ENCODE peak calls at places on chromosomes 11 and 22, in seven cellular contexts. N, L, D, V, H, C and Z are unnamed samples.

GRCh38 chr22:41841085-41841712 is 8.3 kb downstream of the SREBF2 start:
- DNase-seq in L (no peak), C (no peak), V (no peak), H (no peak), D (no peak), N (no peak), Z (no peak)

GRCh38 chr22:22997262-22997898 is 72.9 kb upstream of the GNAZ start:
- DNase-seq in H (no peak), C (no peak), L (no peak), D (no peak), N (no peak), V (no peak), Z (no peak)

GRCh38 chr22:38843201-38843715 is 570 bp downstream of the NPTXR start:
- DNase-seq in H (peak), L (peak), N (peak), V (peak), C (peak), D (no peak), Z (peak)

GRCh38 chr11:109039611-109040010 is 374.7 kb downstream of the DDX10 start:
- DNase-seq in V (no peak), D (no peak), H (no peak), L (no peak), N (no peak), C (no peak), Z (no peak)

GRCh38 chr22:38467904-38468760 is at the start of gene KDELR3:
- DNase-seq in L (peak), C (peak), V (peak), D (no peak), N (peak), H (peak), Z (peak)

GRCh38 chr22:29719894-29720645 is at the start of gene CABP7:
- DNase-seq in N (no peak), H (no peak), D (no peak), C (no peak), V (no peak), L (no peak), Z (no peak)

GRCh38 chr11:119189393-119189792 is 4.1 kb downstream of the NHERF4 start:
- DNase-seq in V (no peak), L (no peak), N (no peak), C (no peak), H (no peak), D (no peak), Z (no peak)

GRCh38 chr11:18650353-18650752 is 16.2 kb upstream of the SPTY2D1 start:
- DNase-seq in C (no peak), L (no peak), D (no peak), V (no peak), N (no peak), H (no peak), Z (no peak)

GRCh38 chr11:115784796-115785521 is 280.7 kb upstream of the CADM1 start:
- DNase-seq in L (no peak), C (no peak), D (no peak), H (no peak), N (peak), V (no peak), Z (no peak)

GRCh38 chr11:71153005-71153395 is 99.4 kb downstream of the SHANK2 start:
- DNase-seq in D (no peak), C (no peak), V (peak), L (no peak), N (no peak), H (peak), Z (peak)

GRCh38 chr22:25159028-25159427 is 40.6 kb upstream of the CRYBB3 start:
- DNase-seq in C (peak), L (no peak), D (peak), V (peak), N (no peak), H (no peak), Z (no peak)

GRCh38 chr22:44026630-44027511 is 2.8 kb downstream of the PARVB start:
- DNase-seq in L (no peak), V (peak), H (no peak), D (peak), N (peak), C (no peak), Z (no peak)

GRCh38 chr11:44952500-44953260 is 2.0 kb upstream of the TP53I11 start:
- DNase-seq in V (no peak), H (no peak), L (no peak), N (no peak), D (no peak), C (no peak), Z (no peak)

GRCh38 chr11:21888814-21889213 is 304.1 kb upstream of the ANO5 start:
- DNase-seq in V (no peak), N (no peak), L (no peak), H (no peak), D (no peak), C (no peak), Z (peak)

GRCh38 chr11:61041755-61042518 is 60.4 kb upstream of the CD5 start:
- DNase-seq in N (peak), L (no peak), C (no peak), H (no peak), D (no peak), V (no peak), Z (no peak)

GRCh38 chr11:62547691-62548281 is 1.2 kb upstream of the AHNAK start:
- DNase-seq in D (no peak), N (peak), V (no peak), C (no peak), H (peak), L (no peak), Z (no peak)

GRCh38 chr11:16745950-16746349 is 7.5 kb downstream of the C11orf58 start:
- DNase-seq in N (no peak), H (no peak), L (no peak), V (no peak), C (no peak), D (no peak), Z (no peak)

GRCh38 chr11:61091373-61092279 is 10.7 kb upstream of the CD5 start:
- DNase-seq in C (no peak), D (no peak), N (no peak), V (peak), H (no peak), L (no peak), Z (peak)

GRCh38 chr22:44848791-44849410 is 96.5 kb downstream of the ARHGAP8 start:
- DNase-seq in H (no peak), V (no peak), D (no peak), C (no peak), N (no peak), L (no peak), Z (no peak)

GRCh38 chr11:61978703-61979661 is 11.5 kb upstream of the FTH1 start:
- DNase-seq in L (no peak), C (no peak), V (no peak), N (no peak), D (no peak), H (no peak), Z (no peak)

GRCh38 chr11:45501980-45502545 is 163.4 kb downstream of the CHST1 start:
- DNase-seq in N (no peak), H (no peak), L (no peak), C (no peak), D (no peak), V (no peak), Z (no peak)

GRCh38 chr11:68146704-68147474 is 25.7 kb upstream of the CHKA start:
- DNase-seq in N (peak), D (no peak), H (peak), L (no peak), V (peak), C (no peak), Z (no peak)

GRCh38 chr11:128342511-128343133 is 244.7 kb downstream of the ETS1 start:
- DNase-seq in C (no peak), H (no peak), L (no peak), V (peak), D (no peak), N (peak), Z (no peak)

GRCh38 chr11:9728058-9728457 is 64.2 kb downstream of the SWAP70 start:
- DNase-seq in L (no peak), H (no peak), D (no peak), C (no peak), V (no peak), N (no peak), Z (no peak)

GRCh38 chr22:36180038-36180880 is 19.7 kb upstream of the APOL3 start:
- DNase-seq in D (peak), N (peak), V (peak), L (no peak), C (peak), H (peak), Z (peak)

GRCh38 chr11:44506375-44507016 is 59.0 kb upstream of the CD82 start:
- DNase-seq in L (no peak), C (no peak), V (peak), N (no peak), H (peak), D (no peak), Z (no peak)

GRCh38 chr22:21945453-21946261 is 7.0 kb downstream of the PPM1F start:
- DNase-seq in H (no peak), C (no peak), N (no peak), L (no peak), D (no peak), V (no peak), Z (no peak)

GRCh38 chr22:27557554-27558060 is 243.9 kb downstream of the MN1 start:
- DNase-seq in V (no peak), C (no peak), L (no peak), H (no peak), N (no peak), D (no peak), Z (no peak)

GRCh38 chr22:49793296-49793695 is 34.4 kb downstream of the BRD1 start:
- DNase-seq in L (no peak), H (no peak), D (no peak), V (no peak), C (no peak), N (no peak), Z (no peak)

GRCh38 chr11:9025101-9025850 is 21.5 kb upstream of the NRIP3 start:
- DNase-seq in H (no peak), C (no peak), D (no peak), N (no peak), V (no peak), L (no peak), Z (no peak)

GRCh38 chr22:49087163-49087562 is 740.5 kb downstream of the BRD1 start:
- DNase-seq in H (no peak), L (no peak), N (no peak), D (no peak), C (no peak), V (no peak), Z (no peak)